ENCODE peak calls at places on chromosomes 1 and 21, in eight cellular contexts. C, A, B, E, I, N, Z and S are unnamed samples.

GRCh38 chr1:12417389-12417788 is 187.6 kb downstream of the VPS13D start:
- DNase-seq in I (no peak), B (no peak), A (no peak), E (no peak), Z (no peak), C (no peak), N (no peak), S (no peak)

GRCh38 chr21:42031816-42032215 is 21.7 kb upstream of the ZBTB21 start:
- DNase-seq in E (no peak), N (no peak), Z (no peak), I (no peak), B (no peak), C (no peak), A (no peak), S (no peak)

GRCh38 chr1:244092293-244093264 is 41.5 kb downstream of the ZBTB18 start:
- DNase-seq in E (no peak), I (no peak), N (no peak), Z (no peak), C (peak; percentile 63), B (no peak), A (no peak), S (no peak)

GRCh38 chr1:100005424-100005823 is 35.6 kb downstream of the SLC35A3 start:
- DNase-seq in C (no peak), E (no peak), A (no peak), Z (no peak), B (no peak), N (no peak), I (no peak), S (no peak)

GRCh38 chr21:44267655-44268142 is 6.0 kb upstream of the DNMT3L start:
- DNase-seq in A (peak; percentile 64), N (peak; percentile 35), E (no peak), Z (peak; percentile 66), I (no peak), B (peak; percentile 5), C (no peak), S (peak; percentile 55)

GRCh38 chr1:201450721-201451291 is 18.2 kb downstream of the PHLDA3 start:
- DNase-seq in E (no peak), I (peak; percentile 57), N (no peak), Z (no peak), B (no peak), C (no peak), A (no peak), S (peak; percentile 70)

GRCh38 chr21:43812139-43812821 is 22.9 kb downstream of the RRP1 start:
- DNase-seq in Z (no peak), B (no peak), N (peak; percentile 21), E (no peak), I (peak; percentile 26), A (no peak), C (no peak), S (peak; percentile 64)

GRCh38 chr1:152515454-152515823 is 1.2 kb downstream of the CRCT1 start:
- DNase-seq in N (no peak), E (no peak), I (no peak), C (no peak), Z (no peak), B (no peak), A (no peak), S (no peak)

GRCh38 chr21:38660333-38661295 is 145.1 kb upstream of the ETS2 start:
- DNase-seq in E (no peak), C (no peak), A (no peak), N (no peak), B (no peak), I (no peak), Z (peak; percentile 59), S (peak; percentile 39)

GRCh38 chr1:154793674-154794073 is 76.4 kb downstream of the KCNN3 start:
- DNase-seq in E (no peak), Z (no peak), N (no peak), I (no peak), C (no peak), B (no peak), A (no peak), S (no peak)

GRCh38 chr1:225746361-225747179 is 31.1 kb upstream of the SRP9 start:
- DNase-seq in Z (peak; percentile 77), I (peak; percentile 87), B (no peak), E (peak; percentile 51), N (peak; percentile 85), A (no peak), C (peak; percentile 89), S (no peak)

GRCh38 chr1:110471131-110471530 is 20.2 kb downstream of the PROK1 start:
- DNase-seq in N (no peak), C (peak; percentile 21), I (no peak), A (no peak), Z (no peak), B (no peak), E (peak; percentile 63), S (no peak)

GRCh38 chr1:64574301-64574700 is 104.4 kb downstream of the CACHD1 start:
- DNase-seq in B (no peak), Z (no peak), A (no peak), N (no peak), C (no peak), I (no peak), E (no peak), S (no peak)

GRCh38 chr1:112815376-112815775 is 100.2 kb upstream of the PPM1J start:
- DNase-seq in I (no peak), N (no peak), B (no peak), Z (no peak), A (no peak), E (no peak), C (no peak), S (no peak)

GRCh38 chr1:160159846-160160245 is 8.4 kb downstream of the ATP1A4 start:
- DNase-seq in E (no peak), I (no peak), N (no peak), B (no peak), C (peak; percentile 41), A (no peak), Z (no peak), S (no peak)

GRCh38 chr1:29122662-29122986 is 1.1 kb downstream of the TMEM200B start:
- DNase-seq in E (no peak), A (no peak), C (no peak), N (no peak), I (peak; percentile 19), Z (peak; percentile 75), B (no peak), S (no peak)
- TF ChIP-seq POLR2A in E (no peak), A (no peak), C (no peak), N (no peak), I (no peak), Z (no peak), B (no peak), S (no peak)

GRCh38 chr21:37370152-37371040 is 3.8 kb downstream of the DYRK1A start:
- DNase-seq in A (no peak), E (no peak), B (no peak), I (peak; percentile 89), N (no peak), C (no peak), Z (no peak), S (peak; percentile 80)
- TF ChIP-seq MAX in A (no peak), E (no peak), B (no peak), I (no peak), N (no peak), C (no peak), Z (no peak), S (no peak)

GRCh38 chr21:32348604-32349332 is 44.0 kb downstream of the URB1 start:
- DNase-seq in B (no peak), Z (no peak), N (no peak), I (no peak), A (no peak), E (no peak), C (no peak), S (no peak)
- TF ChIP-seq POLR2A in B (no peak), Z (no peak), N (no peak), I (no peak), A (no peak), E (no peak), C (no peak), S (no peak)

DNA sequence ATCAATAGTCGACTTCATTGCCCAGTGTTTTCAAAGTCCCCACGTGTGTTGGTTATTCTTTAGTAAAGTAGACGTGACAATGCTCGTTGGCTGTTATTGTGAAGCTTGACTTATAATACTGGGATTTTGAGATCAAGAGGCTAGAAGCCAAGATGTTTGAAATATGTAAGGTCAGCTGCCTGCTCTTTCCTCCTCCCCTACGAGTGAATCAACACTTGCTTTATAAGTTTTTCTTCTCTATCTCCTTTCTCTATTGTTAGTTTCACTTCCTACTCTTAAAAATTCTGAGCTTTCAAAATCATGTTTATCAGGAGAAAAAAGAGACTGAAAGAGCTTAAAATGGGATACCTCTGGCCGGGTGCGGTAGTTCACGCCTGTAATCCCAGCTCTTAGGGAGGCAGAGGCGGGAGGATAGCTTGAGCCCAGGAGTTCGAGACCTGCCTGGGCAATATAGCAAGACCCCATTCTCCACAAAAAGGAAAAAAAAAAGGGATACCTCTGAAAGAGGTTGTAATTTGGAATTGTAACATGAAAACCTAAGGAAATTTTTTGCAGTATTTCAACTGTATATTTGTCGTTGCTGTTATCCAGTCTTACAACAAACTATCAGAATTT is 72.0 kb downstream of the EPB41 start:
- DNase-seq in A (no peak), B (no peak), E (no peak), Z (no peak), C (no peak), I (peak; percentile 78), N (no peak), S (peak; percentile 24)
- TF ChIP-seq MAX in A (no peak), B (no peak), E (no peak), Z (no peak), C (no peak), I (no peak), N (no peak), S (no peak)

GRCh38 chr1:207050768-207051614 is at the start of gene YOD1:
- DNase-seq in B (peak; percentile 76), C (peak; percentile 93), Z (peak; percentile 92), A (peak; percentile 89), I (peak; percentile 91), E (peak; percentile 85), N (peak; percentile 86), S (peak; percentile 87)
- TF ChIP-seq POLR2A in B (peak; percentile 88), C (peak; percentile 67), Z (peak; percentile 79), A (peak; percentile 94), I (peak; percentile 20), E (no peak), N (peak; percentile 54), S (peak; percentile 61)

GRCh38 chr1:194512957-194513356 is 1326.5 kb upstream of the B3GALT2 start:
- DNase-seq in I (no peak), A (no peak), Z (no peak), B (no peak), N (no peak), E (no peak), C (no peak), S (no peak)
- TF ChIP-seq MAX in I (no peak), A (no peak), Z (no peak), B (no peak), N (no peak), E (no peak), C (no peak), S (no peak)

DNA sequence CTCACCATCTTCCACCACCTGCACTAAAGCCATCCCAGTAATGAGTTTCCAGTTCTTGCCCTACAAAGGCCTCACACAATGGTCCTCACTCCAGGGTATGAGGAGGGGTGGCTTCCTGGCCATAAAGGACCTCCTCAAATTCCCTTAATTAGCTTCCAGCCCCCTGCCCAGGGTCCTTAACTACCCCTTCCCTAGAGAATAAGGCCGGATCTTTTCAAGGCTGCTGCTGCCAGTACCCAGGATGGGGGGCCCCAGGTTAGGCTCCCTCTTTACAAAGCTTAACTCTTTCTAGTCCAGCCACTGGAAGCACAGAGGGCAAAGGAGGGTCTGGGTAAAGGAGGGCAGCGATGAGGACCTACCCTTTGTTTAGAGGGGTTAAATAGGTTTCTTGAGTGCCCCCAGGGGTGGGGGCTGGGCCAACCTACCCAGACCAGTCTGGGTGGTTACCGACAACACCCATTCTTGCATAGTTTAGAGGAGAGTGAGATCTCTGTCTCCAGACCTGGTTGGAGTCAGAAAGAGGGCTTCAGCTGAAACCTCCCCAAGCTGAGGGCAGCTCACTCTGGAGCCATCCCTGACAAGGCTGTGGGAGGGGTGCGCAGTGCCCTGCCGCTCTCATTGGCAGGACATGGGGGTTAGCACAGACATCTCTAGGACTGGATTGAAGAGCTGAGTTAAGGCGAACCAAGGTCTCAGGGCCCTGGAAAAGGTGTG is 7.1 kb downstream of the BLACAT1 start:
- DNase-seq in B (no peak), Z (peak; percentile 80), N (no peak), A (no peak), I (no peak), E (no peak), C (no peak), S (no peak)
- TF ChIP-seq POLR2A in B (no peak), Z (peak; percentile 15), N (no peak), A (no peak), I (no peak), E (no peak), C (no peak), S (no peak)